ENCODE peak calls at places on chromosome 21, in four cellular contexts. One of them, this sample, is unnamed.

GRCh38 chr21:40575983-40576382 is 271.0 kb downstream of the DSCAM start:
- DNase-seq in esophagus squamous epithelium: no peak
- DNase-seq in HTR-8/SVneo: no peak
- DNase-seq in CD8-positive, alpha-beta memory T cell: no peak
- DNase-seq in this sample: no peak

GRCh38 chr21:46646541-46647154 is 11.2 kb downstream of the PRMT2 start:
- DNase-seq in esophagus squamous epithelium: no peak
- DNase-seq in HTR-8/SVneo: no peak
- DNase-seq in CD8-positive, alpha-beta memory T cell: no peak
- DNase-seq in this sample: no peak

GRCh38 chr21:15788847-15789548 is 59.2 kb downstream of the USP25 start:
- DNase-seq in esophagus squamous epithelium: no peak
- DNase-seq in HTR-8/SVneo: peak; percentile 24
- DNase-seq in CD8-positive, alpha-beta memory T cell: no peak
- DNase-seq in this sample: no peak

GRCh38 chr21:32812035-32812434 is 40.5 kb upstream of the PAXBP1 start:
- DNase-seq in esophagus squamous epithelium: no peak
- DNase-seq in HTR-8/SVneo: no peak
- DNase-seq in CD8-positive, alpha-beta memory T cell: no peak
- DNase-seq in this sample: no peak

GRCh38 chr21:32772281-32773047 is 909 bp upstream of the PAXBP1 start:
- DNase-seq in esophagus squamous epithelium: no peak
- DNase-seq in HTR-8/SVneo: no peak
- DNase-seq in CD8-positive, alpha-beta memory T cell: peak; percentile 18
- DNase-seq in this sample: no peak

GRCh38 chr21:45050786-45051489 is 23.4 kb upstream of the ADARB1 start:
- DNase-seq in esophagus squamous epithelium: no peak
- DNase-seq in HTR-8/SVneo: peak; percentile 78
- DNase-seq in CD8-positive, alpha-beta memory T cell: no peak
- DNase-seq in this sample: no peak

GRCh38 chr21:45390121-45390751 is 14.7 kb upstream of the COL18A1 start:
- DNase-seq in esophagus squamous epithelium: no peak
- DNase-seq in HTR-8/SVneo: no peak
- DNase-seq in CD8-positive, alpha-beta memory T cell: no peak
- DNase-seq in this sample: no peak

GRCh38 chr21:33874161-33874560 is 41.4 kb downstream of the ATP5PO start:
- DNase-seq in esophagus squamous epithelium: no peak
- DNase-seq in HTR-8/SVneo: no peak
- DNase-seq in CD8-positive, alpha-beta memory T cell: no peak
- DNase-seq in this sample: no peak

GRCh38 chr21:18522181-18522771 is 118.7 kb upstream of the TMPRSS15 start:
- DNase-seq in esophagus squamous epithelium: no peak
- DNase-seq in HTR-8/SVneo: peak; percentile 14
- DNase-seq in CD8-positive, alpha-beta memory T cell: no peak
- DNase-seq in this sample: no peak

GRCh38 chr21:44532165-44532564 is 7.8 kb downstream of the KRTAP10-1 start:
- DNase-seq in esophagus squamous epithelium: no peak
- DNase-seq in HTR-8/SVneo: no peak
- DNase-seq in CD8-positive, alpha-beta memory T cell: no peak
- DNase-seq in this sample: no peak

GRCh38 chr21:31913191-31913608 is 40.4 kb downstream of the HUNK start:
- DNase-seq in esophagus squamous epithelium: no peak
- DNase-seq in HTR-8/SVneo: no peak
- DNase-seq in CD8-positive, alpha-beta memory T cell: no peak
- DNase-seq in this sample: no peak

GRCh38 chr21:31337991-31338891 is 5.8 kb downstream of the TIAM1 start:
- DNase-seq in esophagus squamous epithelium: no peak
- DNase-seq in HTR-8/SVneo: no peak
- DNase-seq in CD8-positive, alpha-beta memory T cell: no peak
- DNase-seq in this sample: no peak

GRCh38 chr21:42227909-42228708 is 9.2 kb downstream of the ABCG1 start:
- DNase-seq in esophagus squamous epithelium: peak; percentile 77
- DNase-seq in HTR-8/SVneo: peak; percentile 81
- DNase-seq in CD8-positive, alpha-beta memory T cell: peak; percentile 92
- DNase-seq in this sample: no peak

This sample was measured in SIG-M5.